ENCODE peak calls at places on chromosomes 5 and 9, in six cellular contexts. G is AG04450, L is PC-3, O is neural progenitor cell, E is H9, S is DND-41. X is an unnamed sample.
A peak's percentile ranks its signal among the peaks of the same experiment; 100 is the strongest.

GRCh38 chr9:134391319-134392231 is 65.3 kb downstream of the RXRA start:
- DNase-seq in G (no peak), L (no peak), O (no peak), E (no peak), S (no peak), X (no peak)

GRCh38 chr5:66307647-66308257 is 163.7 kb downstream of the SREK1 start:
- DNase-seq in G (peak; percentile 20), L (peak; percentile 50), O (peak; percentile 83), E (no peak), S (peak; percentile 26), X (peak; percentile 16)

GRCh38 chr9:116271991-116272390 is 118.4 kb downstream of the PAPPA start:
- DNase-seq in G (no peak), L (no peak), O (peak; percentile 73), E (peak; percentile 88), S (no peak), X (no peak)

GRCh38 chr5:151596839-151597539 is 5.9 kb upstream of the FAT2 start:
- DNase-seq in G (no peak), L (no peak), O (peak; percentile 86), E (peak; percentile 60), S (no peak), X (no peak)

GRCh38 chr5:165956854-165957253 is 2334.6 kb upstream of the WWC1 start:
- DNase-seq in G (no peak), L (no peak), O (no peak), E (no peak), S (no peak), X (no peak)

GRCh38 chr9:106035810-106036209 is 341.5 kb downstream of the TMEM38B start:
- DNase-seq in G (no peak), L (no peak), O (no peak), E (no peak), S (no peak), X (no peak)

GRCh38 chr5:147081256-147081872 is 153.5 kb upstream of the STK32A start:
- DNase-seq in G (no peak), L (no peak), O (peak; percentile 42), E (no peak), S (no peak), X (no peak)

GRCh38 chr9:76651114-76651697 is 113.0 kb upstream of the PCA3 start:
- DNase-seq in G (no peak), L (no peak), O (no peak), E (no peak), S (no peak), X (no peak)

GRCh38 chr5:65066385-65066784 is 297.7 kb downstream of the CWC27 start:
- DNase-seq in G (no peak), L (no peak), O (peak; percentile 24), E (no peak), S (no peak), X (no peak)

GRCh38 chr9:98998441-98999151 is 54.9 kb downstream of the COL15A1 start:
- DNase-seq in G (no peak), L (peak; percentile 67), O (peak; percentile 82), E (peak; percentile 89), S (peak; percentile 41), X (peak; percentile 17)

GRCh38 chr9:71909887-71910601 is 949 bp downstream of the ABHD17B start:
- DNase-seq in G (no peak), L (peak; percentile 16), O (peak; percentile 86), E (peak; percentile 56), S (peak; percentile 65), X (no peak)

GRCh38 chr5:31196309-31196708 is 2.8 kb downstream of the CDH6 start:
- DNase-seq in G (no peak), L (peak; percentile 52), O (peak; percentile 70), E (no peak), S (no peak), X (no peak)

GRCh38 chr5:159504857-159505304 is 174.6 kb upstream of the IL12B start:
- DNase-seq in G (peak; percentile 20), L (peak; percentile 69), O (no peak), E (no peak), S (no peak), X (peak; percentile 23)

GRCh38 chr5:54643679-54644078 is 126.1 kb downstream of the SNX18 start:
- DNase-seq in G (no peak), L (peak; percentile 79), O (no peak), E (no peak), S (no peak), X (peak; percentile 76)

GRCh38 chr5:57710126-57710525 is 227.5 kb upstream of the ACTBL2 start:
- DNase-seq in G (no peak), L (no peak), O (no peak), E (no peak), S (no peak), X (no peak)

GRCh38 chr5:107469485-107469884 is 201.3 kb downstream of the EFNA5 start:
- DNase-seq in G (peak; percentile 78), L (peak; percentile 86), O (no peak), E (no peak), S (peak; percentile 49), X (peak; percentile 90)

GRCh38 chr5:132010645-132011560 is 555 bp downstream of the ACSL6 start:
- DNase-seq in G (no peak), L (no peak), O (peak; percentile 9), E (peak; percentile 46), S (peak; percentile 10), X (no peak)

GRCh38 chr5:176384366-176384930 is 4.0 kb downstream of the NOP16 start:
- DNase-seq in G (no peak), L (no peak), O (no peak), E (no peak), S (no peak), X (no peak)

GRCh38 chr9:101495810-101496209 is 37.8 kb upstream of the RNF20 start:
- DNase-seq in G (no peak), L (peak; percentile 6), O (no peak), E (no peak), S (no peak), X (peak; percentile 38)

GRCh38 chr9:126614088-126614454 is 343 bp downstream of the LMX1B start:
- DNase-seq in G (no peak), L (no peak), O (peak; percentile 81), E (no peak), S (no peak), X (no peak)

GRCh38 chr9:109251776-109252106 is 69.1 kb downstream of the EPB41L4B start:
- DNase-seq in G (no peak), L (no peak), O (no peak), E (no peak), S (no peak), X (no peak)

GRCh38 chr9:109250311-109250741 is 70.5 kb downstream of the EPB41L4B start:
- DNase-seq in G (no peak), L (peak; percentile 28), O (no peak), E (no peak), S (no peak), X (no peak)

GRCh38 chr9:109249615-109250014 is 71.2 kb downstream of the EPB41L4B start:
- DNase-seq in G (no peak), L (no peak), O (peak; percentile 64), E (peak; percentile 47), S (peak; percentile 8), X (no peak)

GRCh38 chr9:109251080-109251775 is 69.6 kb downstream of the EPB41L4B start:
- DNase-seq in G (no peak), L (peak; percentile 94), O (no peak), E (no peak), S (no peak), X (no peak)

GRCh38 chr9:109250771-109251079 is 70.1 kb downstream of the EPB41L4B start:
- DNase-seq in G (no peak), L (no peak), O (no peak), E (no peak), S (no peak), X (no peak)
- H3K27ac ChIP-seq in G (peak overlapping the region; percentile 48), L (peak overlapping the region; percentile 100), O (no peak overlapping the region), E (no peak overlapping the region), S (no peak overlapping the region), X (no peak overlapping the region)

DNA sequence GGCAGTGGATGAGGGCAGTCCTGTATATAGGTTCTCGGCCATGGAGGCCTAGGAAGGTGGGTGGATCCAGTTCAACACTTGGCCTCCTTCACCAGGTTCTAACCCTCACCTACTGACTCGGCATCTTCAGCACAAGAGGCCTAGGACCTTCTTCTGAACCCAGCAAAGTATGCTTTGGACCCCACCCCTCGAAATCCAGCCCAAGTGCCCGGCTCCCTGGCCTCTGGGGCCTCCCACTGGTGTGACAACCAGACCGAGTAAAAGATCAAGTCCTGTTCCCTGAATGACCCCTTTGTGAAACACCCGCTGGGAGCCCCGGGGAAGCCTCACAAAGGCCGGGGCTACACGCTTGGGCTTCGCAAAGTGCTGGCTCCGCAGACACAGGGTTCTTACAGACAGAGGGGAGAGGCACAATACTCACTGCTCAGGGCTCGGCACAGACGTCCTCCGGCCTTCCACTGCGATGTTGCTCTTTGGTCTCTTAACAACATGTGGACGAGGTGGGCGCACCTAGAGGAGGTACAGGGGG is 47.0 kb downstream of the CRB2 start:
- DNase-seq in G (no peak), L (no peak), O (peak; percentile 44), E (no peak), S (no peak), X (no peak)
- TF ChIP-seq CTCF in G (no peak), L (no peak), O (no peak), E (no peak), S (no peak), X (no peak)

GRCh38 chr5:149528661-149529060 is 22.6 kb downstream of the CSNK1A1 start:
- DNase-seq in G (no peak), L (peak; percentile 32), O (no peak), E (no peak), S (no peak), X (peak; percentile 60)

GRCh38 chr5:149529463-149529862 is 21.8 kb downstream of the CSNK1A1 start:
- DNase-seq in G (no peak), L (no peak), O (no peak), E (no peak), S (no peak), X (no peak)

GRCh38 chr5:149537374-149537959 is 13.8 kb downstream of the CSNK1A1 start:
- DNase-seq in G (no peak), L (no peak), O (no peak), E (no peak), S (no peak), X (no peak)

GRCh38 chr5:149526855-149527590 is 24.2 kb downstream of the CSNK1A1 start:
- DNase-seq in G (no peak), L (no peak), O (no peak), E (no peak), S (no peak), X (no peak)

DNA sequence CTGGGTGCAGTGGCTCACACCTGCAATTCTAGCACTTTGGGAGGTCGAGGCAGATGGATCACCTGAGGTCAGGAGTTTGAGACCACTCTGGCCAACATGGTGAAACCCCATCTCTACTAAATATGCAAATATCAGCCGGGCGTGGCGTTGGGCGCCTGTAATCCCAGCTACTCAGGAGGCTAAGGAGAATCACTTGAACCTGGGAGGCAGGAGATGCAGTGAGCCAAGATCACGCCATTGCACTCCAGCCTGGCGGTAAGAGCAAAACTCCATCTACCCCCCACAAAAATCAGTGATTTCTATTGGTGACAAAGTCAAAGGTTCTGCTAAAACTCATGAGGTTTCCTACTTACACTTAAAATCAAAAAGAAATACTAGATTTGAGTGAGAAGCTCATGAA is 18.8 kb downstream of the CSNK1A1 start:
- DNase-seq in G (no peak), L (no peak), O (no peak), E (no peak), S (no peak), X (no peak)
- H3K27ac ChIP-seq in G (no peak overlapping the region), L (no peak overlapping the region), O (no peak overlapping the region), E (no peak overlapping the region), S (no peak overlapping the region), X (no peak overlapping the region)

DNA sequence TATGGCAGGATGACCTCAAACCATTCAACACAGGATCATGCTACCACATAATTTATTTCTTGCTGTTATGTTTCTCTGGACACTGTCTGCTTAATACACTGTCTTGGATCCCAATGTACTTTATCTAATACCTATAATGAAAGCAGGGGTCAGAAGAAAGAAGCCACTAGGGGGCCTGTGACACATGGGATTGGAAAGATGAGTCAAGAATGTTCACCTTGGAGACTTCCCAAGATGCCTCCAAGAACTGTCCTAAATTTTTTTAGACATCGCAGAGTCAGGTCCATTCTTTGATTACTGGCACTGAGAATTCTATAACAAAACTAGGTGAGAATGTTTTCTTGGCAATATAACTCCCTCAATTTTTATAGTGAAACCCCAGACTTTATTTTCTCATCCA is 305.8 kb upstream of the SMARCA2 start:
- DNase-seq in G (no peak), L (peak; percentile 38), O (peak; percentile 7), E (no peak), S (peak; percentile 3), X (no peak)
- TF ChIP-seq CTCF in G (no peak), L (peak; percentile 49), O (peak; percentile 34), E (peak; percentile 50), S (peak; percentile 46), X (peak; percentile 39)